ENCODE peak calls at places on chromosomes 6 and 20, in four cellular contexts. J is NT2/D1; E is activated CD4-positive, alpha-beta T cell treated with anti-CD3 and anti-CD28 coated beads, Interleukin-2, amount 50 U/mL, for 4 hours; N is amniotic epithelial cell. C is an unnamed sample.

GRCh38 chr6:158219229-158219628 is 51.1 kb downstream of the GTF2H5 start:
- DNase-seq in J (no peak), N (peak; percentile 99), E (no peak), C (no peak)

GRCh38 chr6:88882536-88882935 is 80.9 kb downstream of the RNGTT start:
- DNase-seq in E (no peak), N (no peak), J (no peak), C (no peak)

GRCh38 chr6:69732640-69733039 is 64.2 kb downstream of the LMBRD1 start:
- DNase-seq in E (no peak), N (peak; percentile 1), J (no peak), C (peak; percentile 47)

GRCh38 chr20:11847827-11848226 is 69.9 kb upstream of the BTBD3 start:
- DNase-seq in E (no peak), J (no peak), N (no peak), C (no peak)

GRCh38 chr6:161761966-161762365 is 488.1 kb upstream of the AGPAT4 start:
- DNase-seq in J (no peak), E (no peak), N (no peak), C (no peak)

GRCh38 chr20:7493311-7493710 is 446.9 kb downstream of the HAO1 start:
- DNase-seq in N (no peak), J (no peak), E (no peak), C (no peak)

GRCh38 chr6:71279740-71280139 is 8.9 kb upstream of the OGFRL1 start:
- DNase-seq in N (no peak), E (no peak), J (no peak), C (no peak)

GRCh38 chr6:154352898-154353585 is 3.6 kb downstream of the IPCEF1 start:
- DNase-seq in E (no peak), J (no peak), N (no peak), C (no peak)

GRCh38 chr6:110562316-110562915 is 86.0 kb upstream of the SLC22A16 start:
- DNase-seq in J (no peak), N (no peak), E (no peak), C (no peak)

GRCh38 chr6:146590492-146590891 is 8.3 kb upstream of the ADGB start:
- DNase-seq in N (no peak), J (no peak), E (no peak), C (no peak)

GRCh38 chr6:5992551-5993225 is 14.0 kb downstream of the NRN1 start:
- DNase-seq in J (no peak), E (no peak), N (no peak), C (no peak)

GRCh38 chr20:53487453-53487852 is 106.2 kb downstream of the ZNF217 start:
- DNase-seq in N (no peak), E (no peak), J (no peak), C (no peak)

GRCh38 chr6:30418448-30418847 is 70.9 kb upstream of the HLA-E start:
- DNase-seq in N (no peak), J (no peak), E (no peak), C (no peak)

GRCh38 chr20:44796758-44797457 is 13.4 kb downstream of the RIMS4 start:
- DNase-seq in E (no peak), N (no peak), J (no peak), C (no peak)

GRCh38 chr20:16293590-16293989 is 279.7 kb downstream of the KIF16B start:
- DNase-seq in E (no peak), N (peak; percentile 45), J (no peak), C (no peak)

GRCh38 chr6:33956206-33956605 is 152.4 kb upstream of the MLN start:
- DNase-seq in N (no peak), J (no peak), E (no peak), C (no peak)

GRCh38 chr20:10537850-10538480 is 102.9 kb downstream of the SLX4IP start:
- DNase-seq in N (no peak), E (no peak), J (no peak), C (no peak)

GRCh38 chr6:132368916-132369481 is 32.3 kb downstream of the MOXD1 start:
- DNase-seq in E (no peak), J (no peak), N (no peak), C (no peak)

GRCh38 chr6:10759312-10759839 is 11.8 kb downstream of the TMEM14B start:
- DNase-seq in J (peak; percentile 15), E (no peak), N (peak; percentile 89), C (peak; percentile 55)

GRCh38 chr6:3696525-3696924 is 55.0 kb downstream of the PXDC1 start:
- DNase-seq in N (peak; percentile 19), J (no peak), E (no peak), C (peak; percentile 58)

GRCh38 chr6:152272486-152272885 is 364.7 kb downstream of the SYNE1 start:
- DNase-seq in E (no peak), N (no peak), J (no peak), C (no peak)

GRCh38 chr20:59359908-59360307 is 59.5 kb downstream of the EDN3 start:
- DNase-seq in E (no peak), N (no peak), J (no peak), C (no peak)

GRCh38 chr6:79750806-79751205 is 119.7 kb downstream of the SH3BGRL2 start:
- DNase-seq in N (no peak), E (no peak), J (no peak), C (peak; percentile 84)

GRCh38 chr6:150142657-150143501 is at the start of gene PPP1R14C:
- DNase-seq in J (peak; percentile 13), E (no peak), N (no peak), C (peak; percentile 53)

GRCh38 chr6:63395388-63395787 is 75.6 kb upstream of the LGSN start:
- DNase-seq in E (no peak), N (no peak), J (no peak), C (no peak)

GRCh38 chr6:15623282-15624116 is 39.3 kb downstream of the DTNBP1 start:
- DNase-seq in N (peak; percentile 27), E (no peak), J (no peak), C (peak; percentile 70)

GRCh38 chr20:13995841-13996240 is 525 bp downstream of the MACROD2 start:
- DNase-seq in N (no peak), J (no peak), E (no peak), C (peak; percentile 37)

GRCh38 chr6:147578159-147578558 is 69.7 kb downstream of the SAMD5 start:
- DNase-seq in J (no peak), E (no peak), N (peak; percentile 4), C (no peak)

GRCh38 chr6:21384211-21384610 is 209.3 kb upstream of the SOX4 start:
- DNase-seq in J (no peak), N (peak; percentile 84), E (no peak), C (no peak)

GRCh38 chr6:167679791-167680604 is 146.7 kb upstream of the AFDN start:
- DNase-seq in J (no peak), N (no peak), E (no peak), C (no peak)

GRCh38 chr6:113649916-113650609 is 207.1 kb upstream of the MARCKS start:
- DNase-seq in E (no peak), J (no peak), N (no peak), C (no peak)

GRCh38 chr6:28725890-28726348 is 197.9 kb downstream of the TRIM27 start:
- DNase-seq in N (no peak), J (no peak), E (no peak), C (peak; percentile 19)

GRCh38 chr6:104711371-104711770 is 148.3 kb downstream of the HACE1 start:
- DNase-seq in J (no peak), E (no peak), N (peak; percentile 76), C (no peak)

GRCh38 chr6:46996860-46997641 is 45.1 kb downstream of the ADGRF1 start:
- DNase-seq in J (no peak), N (no peak), E (no peak), C (no peak)

GRCh38 chr20:20406306-20406705 is 38.4 kb downstream of the INSM1 start:
- DNase-seq in N (no peak), J (no peak), E (no peak), C (no peak)

GRCh38 chr6:128803911-128804310 is 79.0 kb upstream of the LAMA2 start:
- DNase-seq in N (peak; percentile 32), E (no peak), J (no peak), C (no peak)

GRCh38 chr20:5719861-5720401 is 30.3 kb upstream of the SHLD1 start:
- DNase-seq in J (no peak), E (no peak), N (peak; percentile 54), C (no peak)